ENCODE peak calls at places on chromosomes 11 and 22, in eight cellular contexts. F is HFFc6; W is neural crest cell; E is HS-27A; L is amygdala; P is HT1080; V is stimulated activated CD4-positive, alpha-beta T cell treated with anti-CD3 and anti-CD28 coated beads, TNF-alpha, amount 100 ng/mL, for 48 hours; C is ELR. Q is an unnamed sample.

GRCh38 chr11:71994786-71995185 is 3.9 kb upstream of the IL18BP start:
- DNase-seq in F (no peak), W (no peak), E (no peak), L (no peak), P (no peak), V (no peak), C (no peak), Q (no peak)

GRCh38 chr11:10117709-10118341 is 176.2 kb downstream of the SBF2 start:
- DNase-seq in F (peak), W (no peak), E (no peak), L (no peak), P (no peak), V (no peak), C (peak), Q (peak)

GRCh38 chr11:133928628-133929059 is 28.1 kb downstream of the IGSF9B start:
- DNase-seq in F (no peak), W (no peak), E (no peak), L (no peak), P (no peak), V (peak), C (no peak), Q (peak)

GRCh38 chr11:4636962-4637661 is at the start of gene OR51D1:
- DNase-seq in F (peak), W (peak), E (peak), L (peak), P (peak), V (peak), C (peak), Q (peak)

GRCh38 chr22:29270475-29271271 is 2.6 kb downstream of the EWSR1 start:
- DNase-seq in F (peak), W (no peak), E (no peak), L (no peak), P (no peak), V (no peak), C (peak), Q (peak)

GRCh38 chr11:57001674-57002401 is 13.1 kb downstream of the OR5AK2 start:
- DNase-seq in F (no peak), W (no peak), E (peak), L (no peak), P (peak), V (no peak), C (peak), Q (peak)

GRCh38 chr11:10197091-10197490 is 96.9 kb downstream of the SBF2 start:
- DNase-seq in F (peak), W (no peak), E (no peak), L (no peak), P (no peak), V (no peak), C (peak), Q (peak)

GRCh38 chr11:47143322-47143721 is 33.4 kb downstream of the ARFGAP2 start:
- DNase-seq in F (peak), W (no peak), E (no peak), L (no peak), P (peak), V (no peak), C (peak), Q (peak)

GRCh38 chr11:44709281-44709562 is 17.5 kb upstream of the TSPAN18 start:
- DNase-seq in F (no peak), W (no peak), E (no peak), L (no peak), P (peak), V (no peak), C (peak), Q (peak)

GRCh38 chr11:59866397-59866796 is at the start of gene TCN1:
- DNase-seq in F (no peak), W (no peak), E (no peak), L (no peak), P (peak), V (no peak), C (peak), Q (peak)

GRCh38 chr11:120235024-120235628 is 4.8 kb upstream of the POU2F3 start:
- DNase-seq in F (peak), W (peak), E (no peak), L (no peak), P (peak), V (peak), C (peak), Q (peak)

GRCh38 chr11:45157247-45158209 is 11.1 kb downstream of the PRDM11 start:
- DNase-seq in F (no peak), W (no peak), E (no peak), L (no peak), P (no peak), V (no peak), C (no peak), Q (no peak)

GRCh38 chr11:45919806-45920530 is 2.3 kb upstream of the PEX16 start:
- DNase-seq in F (no peak), W (no peak), E (no peak), L (no peak), P (no peak), V (no peak), C (no peak), Q (no peak)

GRCh38 chr11:71456294-71456693 is 3.3 kb downstream of the NADSYN1 start:
- DNase-seq in F (no peak), W (no peak), E (no peak), L (no peak), P (no peak), V (no peak), C (no peak), Q (no peak)

GRCh38 chr11:111978028-111978771 is 41.1 kb downstream of the DIXDC1 start:
- DNase-seq in F (peak), W (peak), E (peak), L (peak), P (no peak), V (no peak), C (peak), Q (peak)

GRCh38 chr22:35477911-35478582 is 62.6 kb upstream of the RASD2 start:
- DNase-seq in F (peak), W (no peak), E (peak), L (no peak), P (peak), V (no peak), C (peak), Q (no peak)

GRCh38 chr11:94869186-94869585 is 101.0 kb downstream of the AMOTL1 start:
- DNase-seq in F (no peak), W (no peak), E (no peak), L (no peak), P (no peak), V (no peak), C (no peak), Q (no peak)

GRCh38 chr11:36131719-36132349 is 157.4 kb downstream of the COMMD9 start:
- DNase-seq in F (peak), W (peak), E (no peak), L (no peak), P (no peak), V (no peak), C (peak), Q (no peak)

GRCh38 chr11:123564225-123564624 is 90.2 kb downstream of the SCN3B start:
- DNase-seq in F (no peak), W (no peak), E (no peak), L (no peak), P (no peak), V (no peak), C (no peak), Q (no peak)

GRCh38 chr22:49650336-49651241 is 177.1 kb downstream of the BRD1 start:
- DNase-seq in F (no peak), W (no peak), E (no peak), L (no peak), P (no peak), V (no peak), C (no peak), Q (no peak)

GRCh38 chr11:3604169-3604568 is 37.6 kb downstream of the ART5 start:
- DNase-seq in F (no peak), W (no peak), E (no peak), L (no peak), P (no peak), V (no peak), C (no peak), Q (no peak)

GRCh38 chr22:37909756-37910155 is 3.7 kb downstream of the MICALL1 start:
- DNase-seq in F (no peak), W (no peak), E (no peak), L (no peak), P (no peak), V (no peak), C (no peak), Q (no peak)

GRCh38 chr11:17498475-17498874 is 21.8 kb upstream of the ABCC8 start:
- DNase-seq in F (no peak), W (no peak), E (no peak), L (no peak), P (peak), V (no peak), C (peak), Q (no peak)